ENCODE peak calls at places on chromosomes 3 and 15, in ten cellular contexts. M is PC-3, R is kidney epithelial cell, O is ovary, B is psoas muscle, L is astrocyte of the cerebellum, Q is upper lobe of left lung, P is fibroblast of pulmonary artery, X is DND-41, G is tibial artery. W is an unnamed sample.

GRCh38 chr3:184200825-184201224 is 14.8 kb downstream of the ABCF3 start:
- DNase-seq in M (no peak), R (no peak), O (no peak), B (no peak), L (no peak), Q (no peak), P (no peak), X (no peak), G (no peak), W (no peak)

GRCh38 chr3:16243706-16244490 is 20.8 kb downstream of the DPH3 start:
- DNase-seq in M (peak; percentile 79), R (peak; percentile 44), O (no peak), B (peak; percentile 74), L (no peak), Q (no peak), P (peak; percentile 39), X (no peak), G (no peak), W (no peak)

GRCh38 chr3:13222891-13223573 is 149.8 kb upstream of the IQSEC1 start:
- DNase-seq in M (no peak), R (no peak), O (no peak), B (no peak), L (no peak), Q (no peak), P (no peak), X (no peak), G (no peak), W (no peak)

GRCh38 chr3:140206196-140207040 is 271.4 kb downstream of the CLSTN2 start:
- DNase-seq in M (peak; percentile 3), R (no peak), O (no peak), B (no peak), L (peak; percentile 34), Q (no peak), P (peak; percentile 31), X (no peak), G (no peak), W (no peak)

GRCh38 chr3:176785207-176785606 is 412.1 kb downstream of the TBL1XR1 start:
- DNase-seq in M (no peak), R (no peak), O (no peak), B (no peak), L (no peak), Q (no peak), P (no peak), X (no peak), G (no peak), W (no peak)

GRCh38 chr3:72343078-72343477 is 505.2 kb downstream of the SHQ1 start:
- DNase-seq in M (peak; percentile 37), R (no peak), O (no peak), B (no peak), L (no peak), Q (no peak), P (no peak), X (no peak), G (peak; percentile 10), W (peak; percentile 11)

GRCh38 chr15:23616536-23616935 is 31.1 kb downstream of the MAGEL2 start:
- DNase-seq in M (no peak), R (no peak), O (no peak), B (no peak), L (no peak), Q (no peak), P (no peak), X (no peak), G (no peak), W (no peak)

GRCh38 chr3:49647741-49648140 is 26.4 kb upstream of the APEH start:
- DNase-seq in M (no peak), R (no peak), O (no peak), B (peak; percentile 70), L (no peak), Q (no peak), P (no peak), X (no peak), G (no peak), W (no peak)

GRCh38 chr3:8845641-8846040 is 76.2 kb upstream of the OXTR start:
- DNase-seq in M (peak; percentile 84), R (no peak), O (no peak), B (no peak), L (no peak), Q (no peak), P (no peak), X (no peak), G (no peak), W (no peak)

GRCh38 chr3:160879859-160880258 is 123.8 kb downstream of the PPM1L start:
- DNase-seq in M (no peak), R (no peak), O (no peak), B (no peak), L (no peak), Q (no peak), P (no peak), X (no peak), G (no peak), W (no peak)

GRCh38 chr3:55860040-55860439 is 372.9 kb upstream of the WNT5A start:
- DNase-seq in M (no peak), R (no peak), O (no peak), B (no peak), L (no peak), Q (no peak), P (no peak), X (no peak), G (no peak), W (no peak)

GRCh38 chr3:64255941-64256340 is 30.7 kb upstream of the PRICKLE2 start:
- DNase-seq in M (no peak), R (no peak), O (no peak), B (no peak), L (no peak), Q (no peak), P (no peak), X (no peak), G (no peak), W (no peak)

GRCh38 chr3:83523470-83524073 is 1435.2 kb upstream of the CADM2 start:
- DNase-seq in M (peak; percentile 84), R (peak; percentile 23), O (no peak), B (no peak), L (peak; percentile 55), Q (no peak), P (peak; percentile 59), X (peak; percentile 62), G (no peak), W (no peak)

GRCh38 chr3:177827517-177828249 is 630.4 kb upstream of the TBL1XR1 start:
- DNase-seq in M (peak; percentile 88), R (peak; percentile 73), O (no peak), B (no peak), L (peak; percentile 77), Q (no peak), P (peak; percentile 88), X (no peak), G (no peak), W (peak; percentile 71)

GRCh38 chr15:70016511-70016994 is 81.2 kb downstream of the TLE3 start:
- DNase-seq in M (no peak), R (no peak), O (no peak), B (no peak), L (no peak), Q (no peak), P (no peak), X (no peak), G (no peak), W (no peak)
- H3K4me3 ChIP-seq in M (no peak overlapping the region), R (no peak overlapping the region), O (no peak overlapping the region), B (no peak overlapping the region), L (no peak overlapping the region), Q (no peak overlapping the region), P (no peak overlapping the region), X (no peak overlapping the region), G (no peak overlapping the region), W (no peak overlapping the region)

GRCh38 chr3:46965151-46965550 is 11.4 kb downstream of the CCDC12 start:
- DNase-seq in M (peak; percentile 26), R (no peak), O (no peak), B (no peak), L (no peak), Q (no peak), P (no peak), X (no peak), G (no peak), W (no peak)

GRCh38 chr3:46970391-46971091 is 6.0 kb downstream of the CCDC12 start:
- DNase-seq in M (no peak), R (peak; percentile 48), O (no peak), B (peak; percentile 74), L (no peak), Q (no peak), P (no peak), X (no peak), G (no peak), W (no peak)

GRCh38 chr3:46962990-46963389 is 13.6 kb downstream of the CCDC12 start:
- DNase-seq in M (peak; percentile 59), R (no peak), O (no peak), B (no peak), L (no peak), Q (no peak), P (no peak), X (no peak), G (no peak), W (no peak)

GRCh38 chr3:46968783-46969428 is 7.6 kb downstream of the CCDC12 start:
- DNase-seq in M (no peak), R (no peak), O (no peak), B (no peak), L (no peak), Q (no peak), P (no peak), X (no peak), G (peak; percentile 33), W (no peak)

GRCh38 chr3:46966811-46967210 is 9.7 kb downstream of the CCDC12 start:
- DNase-seq in M (peak; percentile 31), R (no peak), O (no peak), B (no peak), L (no peak), Q (no peak), P (no peak), X (no peak), G (no peak), W (no peak)
- TF ChIP-seq CTCF in M (peak; percentile 17), R (no peak), O (no peak), B (no peak), L (no peak), Q (no peak), P (no peak), X (peak; percentile 16), G (no peak), W (no peak)

GRCh38 chr3:79284781-79285180 is 483.0 kb downstream of the ROBO1 start:
- DNase-seq in M (peak; percentile 21), R (no peak), O (no peak), B (no peak), L (no peak), Q (no peak), P (no peak), X (no peak), G (no peak), W (no peak)

DNA sequence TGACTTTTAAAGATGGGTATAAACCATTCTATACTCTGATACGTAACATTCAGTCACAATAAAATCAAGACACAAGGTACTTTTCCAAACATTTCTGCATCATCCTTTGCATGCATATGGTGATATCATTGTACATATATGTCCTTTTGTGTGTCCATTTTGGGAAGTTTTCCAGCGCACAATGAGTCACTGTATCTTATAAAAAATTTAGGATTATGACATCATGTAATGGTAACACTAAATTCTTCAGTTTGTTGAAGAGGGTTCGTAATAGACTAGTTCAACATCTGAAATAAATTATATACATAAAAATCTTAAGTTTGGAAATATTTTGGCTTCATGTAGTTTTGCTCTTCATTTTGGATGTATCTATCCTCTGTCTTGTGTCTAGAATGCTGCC is 480.9 kb downstream of the ROBO1 start:
- DNase-seq in M (peak; percentile 32), R (no peak), O (no peak), B (no peak), L (no peak), Q (no peak), P (no peak), X (no peak), G (no peak), W (no peak)
- H3K4me3 ChIP-seq in M (no peak overlapping the region), R (no peak overlapping the region), O (no peak overlapping the region), B (no peak overlapping the region), L (no peak overlapping the region), Q (no peak overlapping the region), P (no peak overlapping the region), X (no peak overlapping the region), G (no peak overlapping the region), W (no peak overlapping the region)

GRCh38 chr3:120642368-120642948 is 39.6 kb downstream of the HGD start:
- DNase-seq in M (no peak), R (peak; percentile 9), O (no peak), B (no peak), L (no peak), Q (no peak), P (peak; percentile 97), X (no peak), G (no peak), W (peak; percentile 18)
- TF ChIP-seq CTCF in M (no peak), R (no peak), O (no peak), B (no peak), L (no peak), Q (no peak), P (peak; percentile 22), X (no peak), G (no peak), W (no peak)